ENCODE peak calls at places on chromosomes 6 and 20, in six cellular contexts. N, V, I, Y, F and P are unnamed samples.

GRCh38 chr6:148999921-149000589 is 253.2 kb downstream of the UST start:
- DNase-seq in N (no peak), V (no peak), I (no peak), Y (peak; percentile 7), F (no peak), P (no peak)

GRCh38 chr20:35146299-35146921 is 726 bp downstream of the EDEM2 start:
- DNase-seq in N (no peak), V (peak; percentile 56), I (no peak), Y (no peak), F (peak; percentile 56), P (peak; percentile 20)

GRCh38 chr6:135938588-135939215 is 87.2 kb downstream of the PDE7B start:
- DNase-seq in N (no peak), V (peak; percentile 8), I (no peak), Y (no peak), F (no peak), P (no peak)

GRCh38 chr6:13643125-13643524 is 28.0 kb downstream of the NOL7 start:
- DNase-seq in N (no peak), V (no peak), I (no peak), Y (no peak), F (no peak), P (no peak)

GRCh38 chr6:32947552-32948465 is 5.1 kb downstream of the HLA-DMA start:
- DNase-seq in N (peak; percentile 56), V (peak; percentile 58), I (peak; percentile 48), Y (peak; percentile 63), F (no peak), P (no peak)

GRCh38 chr6:109503327-109504224 is 20.6 kb upstream of the ZBTB24 start:
- DNase-seq in N (no peak), V (no peak), I (no peak), Y (no peak), F (no peak), P (no peak)

GRCh38 chr6:44237021-44237812 is 9.7 kb upstream of the HSP90AB1 start:
- DNase-seq in N (no peak), V (peak; percentile 98), I (peak; percentile 86), Y (peak; percentile 81), F (peak; percentile 79), P (peak; percentile 42)

GRCh38 chr6:6600865-6601264 is 12.3 kb downstream of the LY86 start:
- DNase-seq in N (no peak), V (peak; percentile 9), I (no peak), Y (no peak), F (no peak), P (no peak)

GRCh38 chr6:35500782-35501181 is 3.9 kb upstream of the TEAD3 start:
- DNase-seq in N (no peak), V (peak; percentile 34), I (no peak), Y (no peak), F (no peak), P (no peak)

GRCh38 chr6:75588947-75589346 is 12.7 kb upstream of the SENP6 start:
- DNase-seq in N (no peak), V (no peak), I (no peak), Y (no peak), F (no peak), P (no peak)

GRCh38 chr6:81751388-81752083 is 945 bp downstream of the TENT5A start:
- DNase-seq in N (no peak), V (peak; percentile 21), I (peak; percentile 13), Y (peak; percentile 65), F (no peak), P (no peak)

GRCh38 chr6:7911345-7911725 is 747 bp upstream of the TXNDC5 start:
- DNase-seq in N (no peak), V (no peak), I (no peak), Y (no peak), F (no peak), P (no peak)

GRCh38 chr6:134195164-134195906 is 122.6 kb downstream of the SGK1 start:
- DNase-seq in N (no peak), V (peak; percentile 84), I (no peak), Y (no peak), F (peak; percentile 22), P (no peak)

GRCh38 chr6:129893513-129894098 is 32.5 kb upstream of the TMEM244 start:
- DNase-seq in N (no peak), V (no peak), I (no peak), Y (no peak), F (no peak), P (no peak)

GRCh38 chr6:111096246-111096645 is 8.9 kb downstream of the SLC16A10 start:
- DNase-seq in N (no peak), V (no peak), I (no peak), Y (no peak), F (no peak), P (no peak)

GRCh38 chr6:100614386-100614785 is 149.7 kb upstream of the SIM1 start:
- DNase-seq in N (no peak), V (no peak), I (no peak), Y (no peak), F (no peak), P (no peak)

GRCh38 chr20:53264604-53265003 is 292.4 kb downstream of the TSHZ2 start:
- DNase-seq in N (no peak), V (no peak), I (no peak), Y (no peak), F (no peak), P (no peak)

GRCh38 chr20:53262294-53262840 is 290.2 kb downstream of the TSHZ2 start:
- DNase-seq in N (no peak), V (no peak), I (no peak), Y (no peak), F (no peak), P (no peak)

GRCh38 chr20:53269380-53269779 is 297.2 kb downstream of the TSHZ2 start:
- DNase-seq in N (no peak), V (no peak), I (no peak), Y (no peak), F (no peak), P (no peak)

GRCh38 chr20:53263554-53264438 is 291.6 kb downstream of the TSHZ2 start:
- DNase-seq in N (no peak), V (no peak), I (no peak), Y (no peak), F (no peak), P (no peak)

GRCh38 chr20:53265304-53265875 is 293.2 kb downstream of the TSHZ2 start:
- DNase-seq in N (no peak), V (no peak), I (no peak), Y (no peak), F (no peak), P (no peak)
- H3K27me3 ChIP-seq in N (no peaks in the 10 kb centered on the region), V (no peaks in the 10 kb centered on the region), I (peaks cover 66% of the 10 kb centered on the region), Y (no peaks in the 10 kb centered on the region), F (peaks cover 25% of the 10 kb centered on the region), P (no peaks in the 10 kb centered on the region)

DNA sequence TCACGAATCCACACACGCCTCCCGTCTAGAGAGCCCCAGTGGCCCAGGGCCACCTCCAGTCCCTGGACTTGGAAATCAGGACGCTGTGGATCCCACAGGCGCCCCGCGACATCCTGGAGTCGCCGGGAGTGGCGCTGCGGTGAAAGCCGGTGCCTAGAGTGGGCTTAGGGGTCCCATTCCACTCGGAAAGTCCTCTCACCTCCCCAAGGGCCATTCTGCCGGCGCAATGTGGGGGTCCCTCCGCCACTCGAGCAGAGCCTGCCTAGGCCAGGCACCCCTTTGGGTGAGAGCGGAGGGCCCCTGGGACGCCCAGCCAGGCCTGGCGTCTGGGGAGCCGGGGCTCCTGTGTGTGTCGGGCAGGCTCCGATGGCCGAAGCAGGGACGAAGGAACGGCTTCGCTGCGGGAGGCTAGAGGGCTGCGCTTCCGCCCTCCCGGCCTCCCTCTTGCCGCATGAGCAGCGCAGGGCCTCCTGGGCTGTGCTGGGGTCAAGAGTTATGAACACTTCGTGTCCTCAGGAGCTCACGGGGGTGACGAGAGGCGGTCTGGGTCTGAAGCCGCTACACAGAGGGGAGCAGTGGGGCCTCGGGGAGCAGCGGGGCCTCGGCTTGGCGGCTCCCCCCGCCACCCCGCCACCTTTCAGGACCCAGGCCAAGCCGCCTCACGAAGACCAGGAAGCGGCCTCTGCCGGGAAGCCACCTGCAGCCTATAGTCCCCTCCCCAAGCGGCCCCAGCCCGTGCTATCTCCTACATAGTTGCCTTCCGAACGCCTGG is 13.6 kb downstream of the POU3F2 start:
- DNase-seq in N (no peak), V (no peak), I (no peak), Y (no peak), F (no peak), P (no peak)
- TF ChIP-seq ZNF274 in N (no peak), V (no peak), I (no peak), Y (no peak), F (no peak), P (no peak)

GRCh38 chr20:62599216-62600110 is 42.8 kb upstream of the SLCO4A1 start:
- DNase-seq in N (no peak), V (no peak), I (no peak), Y (no peak), F (no peak), P (no peak)

GRCh38 chr20:62603021-62603906 is 39.0 kb upstream of the SLCO4A1 start:
- DNase-seq in N (no peak), V (no peak), I (no peak), Y (no peak), F (no peak), P (no peak)

GRCh38 chr20:62598761-62599194 is 43.5 kb upstream of the SLCO4A1 start:
- DNase-seq in N (no peak), V (no peak), I (peak; percentile 84), Y (no peak), F (peak; percentile 99), P (no peak)

GRCh38 chr20:62602550-62602949 is 39.8 kb upstream of the SLCO4A1 start:
- DNase-seq in N (no peak), V (no peak), I (no peak), Y (no peak), F (peak; percentile 69), P (no peak)

GRCh38 chr20:62601172-62601571 is 41.1 kb upstream of the SLCO4A1 start:
- DNase-seq in N (no peak), V (no peak), I (no peak), Y (no peak), F (no peak), P (no peak)
- TF ChIP-seq YY1 in N (no peak), V (no peak), I (no peak), Y (no peak), F (no peak), P (no peak)

DNA sequence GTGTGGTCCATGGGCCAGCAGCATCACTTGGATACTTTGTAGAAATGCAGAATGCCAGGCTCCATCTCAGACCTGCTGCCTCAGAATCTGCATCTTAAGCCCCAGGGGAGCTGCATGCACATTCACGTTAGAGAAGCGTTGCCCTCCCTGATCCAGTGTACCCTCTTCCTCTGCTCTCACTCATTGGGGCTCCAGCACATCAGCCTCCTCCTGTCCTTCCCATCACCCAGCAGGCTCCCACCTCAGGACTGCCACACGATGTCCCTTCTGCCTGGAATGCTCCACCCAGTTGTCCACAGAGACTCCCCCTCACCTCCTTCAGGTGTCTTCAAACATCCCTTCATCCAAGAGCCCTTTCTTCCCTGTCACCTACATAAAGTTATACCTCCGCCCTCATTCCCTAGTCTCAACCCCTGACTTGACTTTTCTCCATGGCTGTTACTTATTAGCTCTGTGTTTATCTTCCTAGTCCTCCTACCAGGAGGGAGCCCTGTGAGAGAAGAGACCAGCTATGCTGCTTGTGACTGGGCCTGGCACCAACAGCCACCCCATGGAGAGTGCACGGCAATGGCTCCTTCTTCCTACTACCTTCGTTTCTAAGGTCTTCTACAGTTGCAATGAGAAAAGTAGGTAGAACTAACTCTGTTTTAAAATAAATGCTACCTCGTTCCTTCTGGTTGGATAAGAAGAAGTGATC is 3.3 kb upstream of the ACSS1 start:
- DNase-seq in N (no peak), V (peak; percentile 72), I (no peak), Y (no peak), F (no peak), P (no peak)
- H3K27me3 ChIP-seq in N (peaks cover 4% of the 10 kb centered on the region), V (peaks cover 29% of the 10 kb centered on the region), I (peaks cover 52% of the 10 kb centered on the region), Y (peaks cover 21% of the 10 kb centered on the region), F (no peaks in the 10 kb centered on the region), P (peaks cover 86% of the 10 kb centered on the region)

GRCh38 chr6:15663057-15663638 is 320 bp upstream of the DTNBP1 start:
- DNase-seq in N (peak; percentile 34), V (no peak), I (peak; percentile 34), Y (no peak), F (no peak), P (no peak)
- TF ChIP-seq ZNF274 in N (no peak), V (no peak), I (no peak), Y (no peak), F (no peak), P (no peak)